ENCODE peak calls at places on chromosomes 4 and X, in eight cellular contexts. One of them, this sample, is unnamed.

GRCh38 chrX:6660567-6661252 is 125.8 kb upstream of the VCX3A start:
- DNase-seq in H1: no peak
- DNase-seq in CD4-positive, alpha-beta memory T cell: no peak
- DNase-seq in A549: no peak
- DNase-seq in neural progenitor cell: no peak
- DNase-seq in heart right ventricle: no peak
- DNase-seq in substantia nigra: no peak
- DNase-seq in tibial nerve: no peak
- DNase-seq in this sample: no peak

GRCh38 chr4:8308144-8308543 is 38.6 kb downstream of the HTRA3 start:
- DNase-seq in H1: no peak
- DNase-seq in CD4-positive, alpha-beta memory T cell: no peak
- DNase-seq in A549: no peak
- DNase-seq in neural progenitor cell: no peak
- DNase-seq in heart right ventricle: no peak
- DNase-seq in substantia nigra: no peak
- DNase-seq in tibial nerve: no peak
- DNase-seq in this sample: no peak

GRCh38 chr4:52098618-52099017 is 47.5 kb downstream of the SPATA18 start:
- DNase-seq in H1: no peak
- DNase-seq in CD4-positive, alpha-beta memory T cell: no peak
- DNase-seq in A549: no peak
- DNase-seq in neural progenitor cell: no peak
- DNase-seq in heart right ventricle: no peak
- DNase-seq in substantia nigra: no peak
- DNase-seq in tibial nerve: no peak
- DNase-seq in this sample: no peak

GRCh38 chr4:173517781-173518371 is 12.2 kb downstream of the HAND2 start:
- DNase-seq in H1: peak
- DNase-seq in CD4-positive, alpha-beta memory T cell: no peak
- DNase-seq in A549: no peak
- DNase-seq in neural progenitor cell: peak
- DNase-seq in heart right ventricle: no peak
- DNase-seq in substantia nigra: no peak
- DNase-seq in tibial nerve: no peak
- DNase-seq in this sample: no peak

GRCh38 chrX:139932901-139933796 is at the start of gene ATP11C:
- DNase-seq in H1: peak
- DNase-seq in CD4-positive, alpha-beta memory T cell: peak
- DNase-seq in A549: peak
- DNase-seq in neural progenitor cell: peak
- DNase-seq in heart right ventricle: peak
- DNase-seq in substantia nigra: peak
- DNase-seq in tibial nerve: peak
- DNase-seq in this sample: peak

GRCh38 chr4:108272566-108272965 is 103.8 kb upstream of the LEF1 start:
- DNase-seq in H1: no peak
- DNase-seq in CD4-positive, alpha-beta memory T cell: no peak
- DNase-seq in A549: no peak
- DNase-seq in neural progenitor cell: no peak
- DNase-seq in heart right ventricle: no peak
- DNase-seq in substantia nigra: no peak
- DNase-seq in tibial nerve: no peak
- DNase-seq in this sample: no peak

GRCh38 chr4:15996773-15997172 is 33.8 kb upstream of the FGFBP2 start:
- DNase-seq in H1: no peak
- DNase-seq in CD4-positive, alpha-beta memory T cell: no peak
- DNase-seq in A549: no peak
- DNase-seq in neural progenitor cell: no peak
- DNase-seq in heart right ventricle: no peak
- DNase-seq in substantia nigra: no peak
- DNase-seq in tibial nerve: no peak
- DNase-seq in this sample: no peak

GRCh38 chrX:77510007-77510406 is 62.8 kb downstream of the FGF16 start:
- DNase-seq in H1: no peak
- DNase-seq in CD4-positive, alpha-beta memory T cell: no peak
- DNase-seq in A549: no peak
- DNase-seq in neural progenitor cell: no peak
- DNase-seq in heart right ventricle: no peak
- DNase-seq in substantia nigra: no peak
- DNase-seq in tibial nerve: no peak
- DNase-seq in this sample: no peak

GRCh38 chrX:131762802-131763234 is 218.9 kb downstream of the OR13H1 start:
- DNase-seq in H1: no peak
- DNase-seq in CD4-positive, alpha-beta memory T cell: peak
- DNase-seq in A549: peak
- DNase-seq in neural progenitor cell: no peak
- DNase-seq in heart right ventricle: no peak
- DNase-seq in substantia nigra: no peak
- DNase-seq in tibial nerve: no peak
- DNase-seq in this sample: peak

GRCh38 chr4:31086771-31087330 is 366.7 kb downstream of the PCDH7 start:
- DNase-seq in H1: no peak
- DNase-seq in CD4-positive, alpha-beta memory T cell: no peak
- DNase-seq in A549: no peak
- DNase-seq in neural progenitor cell: no peak
- DNase-seq in heart right ventricle: no peak
- DNase-seq in substantia nigra: no peak
- DNase-seq in tibial nerve: no peak
- DNase-seq in this sample: no peak

GRCh38 chr4:109671350-109671749 is 31.9 kb downstream of the CASP6 start:
- DNase-seq in H1: no peak
- DNase-seq in CD4-positive, alpha-beta memory T cell: no peak
- DNase-seq in A549: no peak
- DNase-seq in neural progenitor cell: no peak
- DNase-seq in heart right ventricle: no peak
- DNase-seq in substantia nigra: no peak
- DNase-seq in tibial nerve: no peak
- DNase-seq in this sample: no peak

GRCh38 chrX:40008841-40009461 is 88.8 kb downstream of the BCOR start:
- DNase-seq in H1: peak
- DNase-seq in CD4-positive, alpha-beta memory T cell: no peak
- DNase-seq in A549: no peak
- DNase-seq in neural progenitor cell: peak
- DNase-seq in heart right ventricle: peak
- DNase-seq in substantia nigra: no peak
- DNase-seq in tibial nerve: no peak
- DNase-seq in this sample: no peak

GRCh38 chrX:120380699-120381098 is 18.8 kb downstream of the ATP1B4 start:
- DNase-seq in H1: no peak
- DNase-seq in CD4-positive, alpha-beta memory T cell: peak
- DNase-seq in A549: peak
- DNase-seq in neural progenitor cell: peak
- DNase-seq in heart right ventricle: no peak
- DNase-seq in substantia nigra: no peak
- DNase-seq in tibial nerve: no peak
- DNase-seq in this sample: no peak

GRCh38 chr4:10180927-10181744 is 64.5 kb upstream of the WDR1 start:
- DNase-seq in H1: no peak
- DNase-seq in CD4-positive, alpha-beta memory T cell: no peak
- DNase-seq in A549: no peak
- DNase-seq in neural progenitor cell: no peak
- DNase-seq in heart right ventricle: no peak
- DNase-seq in substantia nigra: no peak
- DNase-seq in tibial nerve: no peak
- DNase-seq in this sample: no peak

GRCh38 chr4:1543561-1543960 is 137.3 kb upstream of the NKX1-1 start:
- DNase-seq in H1: no peak
- DNase-seq in CD4-positive, alpha-beta memory T cell: no peak
- DNase-seq in A549: no peak
- DNase-seq in neural progenitor cell: no peak
- DNase-seq in heart right ventricle: peak
- DNase-seq in substantia nigra: no peak
- DNase-seq in tibial nerve: no peak
- DNase-seq in this sample: no peak

GRCh38 chr4:6987566-6987920 is 55.6 kb upstream of the TADA2B start:
- DNase-seq in H1: no peak
- DNase-seq in CD4-positive, alpha-beta memory T cell: no peak
- DNase-seq in A549: no peak
- DNase-seq in neural progenitor cell: peak
- DNase-seq in heart right ventricle: no peak
- DNase-seq in substantia nigra: no peak
- DNase-seq in tibial nerve: no peak
- DNase-seq in this sample: no peak

GRCh38 chr4:130559268-130559667 is 1463.3 kb downstream of the C4orf33 start:
- DNase-seq in H1: no peak
- DNase-seq in CD4-positive, alpha-beta memory T cell: no peak
- DNase-seq in A549: no peak
- DNase-seq in neural progenitor cell: no peak
- DNase-seq in heart right ventricle: no peak
- DNase-seq in substantia nigra: no peak
- DNase-seq in tibial nerve: no peak
- DNase-seq in this sample: no peak

GRCh38 chr4:143391895-143392294 is 55.2 kb downstream of the GAB1 start:
- DNase-seq in H1: no peak
- DNase-seq in CD4-positive, alpha-beta memory T cell: no peak
- DNase-seq in A549: no peak
- DNase-seq in neural progenitor cell: no peak
- DNase-seq in heart right ventricle: no peak
- DNase-seq in substantia nigra: no peak
- DNase-seq in tibial nerve: no peak
- DNase-seq in this sample: no peak

DNA sequence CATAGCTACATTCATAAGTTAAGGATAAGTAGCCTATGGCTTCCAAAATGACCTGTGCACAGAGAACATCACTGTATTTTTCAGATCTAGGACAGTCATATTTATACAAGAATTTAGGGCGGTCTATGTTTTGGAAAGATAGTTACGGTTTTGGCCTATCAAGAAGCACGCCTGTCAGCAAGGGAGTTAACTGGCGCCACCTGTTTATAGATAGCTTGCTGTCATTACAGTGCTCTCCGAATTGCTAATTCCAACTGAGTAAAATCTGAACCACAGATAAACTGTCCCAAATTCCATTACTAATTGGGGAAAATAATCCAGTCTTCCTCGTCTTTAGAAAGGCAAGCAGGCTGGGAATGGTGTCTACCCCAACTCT is 641 bp downstream of the ABCB7 start:
- DNase-seq in H1: no peak
- DNase-seq in CD4-positive, alpha-beta memory T cell: no peak
- DNase-seq in A549: no peak
- DNase-seq in neural progenitor cell: no peak
- DNase-seq in heart right ventricle: no peak
- DNase-seq in substantia nigra: no peak
- DNase-seq in tibial nerve: no peak
- DNase-seq in this sample: no peak
- H3K27ac ChIP-seq in H1: peak
- H3K27ac ChIP-seq in CD4-positive, alpha-beta memory T cell: peak
- H3K27ac ChIP-seq in A549: peak
- H3K27ac ChIP-seq in neural progenitor cell: no peak
- H3K27ac ChIP-seq in heart right ventricle: peak
- H3K27ac ChIP-seq in substantia nigra: no peak
- H3K27ac ChIP-seq in tibial nerve: peak
- H3K27ac ChIP-seq in this sample: peak

DNA sequence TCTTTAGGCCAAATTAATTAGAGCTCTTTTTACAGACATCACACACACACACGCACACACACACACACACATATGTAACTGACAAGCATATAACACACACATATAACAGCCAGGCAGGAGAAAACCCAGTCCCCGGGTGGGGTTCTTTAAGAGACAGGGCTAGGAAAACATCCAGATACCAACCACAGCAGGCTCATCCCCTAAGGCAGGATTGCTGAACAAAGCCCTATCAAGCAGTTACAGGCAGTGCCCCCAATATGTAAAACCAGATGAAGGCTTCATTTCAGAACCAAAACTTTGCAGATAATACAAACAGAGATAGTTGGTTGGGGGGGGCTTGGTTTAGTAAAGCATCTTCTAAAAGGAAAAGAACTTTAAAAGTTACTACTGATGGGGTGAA is 18.0 kb upstream of the FAM47E start:
- DNase-seq in H1: no peak
- DNase-seq in CD4-positive, alpha-beta memory T cell: no peak
- DNase-seq in A549: no peak
- DNase-seq in neural progenitor cell: no peak
- DNase-seq in heart right ventricle: no peak
- DNase-seq in substantia nigra: no peak
- DNase-seq in tibial nerve: no peak
- DNase-seq in this sample: no peak
- H3K27ac ChIP-seq in H1: no peak
- H3K27ac ChIP-seq in CD4-positive, alpha-beta memory T cell: no peak
- H3K27ac ChIP-seq in A549: no peak
- H3K27ac ChIP-seq in neural progenitor cell: no peak
- H3K27ac ChIP-seq in heart right ventricle: no peak
- H3K27ac ChIP-seq in substantia nigra: no peak
- H3K27ac ChIP-seq in tibial nerve: no peak
- H3K27ac ChIP-seq in this sample: peak

GRCh38 chrX:20265221-20265725 is 1.4 kb downstream of the RPS6KA3 start:
- DNase-seq in H1: peak
- DNase-seq in CD4-positive, alpha-beta memory T cell: peak
- DNase-seq in A549: peak
- DNase-seq in neural progenitor cell: peak
- DNase-seq in heart right ventricle: peak
- DNase-seq in substantia nigra: no peak
- DNase-seq in tibial nerve: peak
- DNase-seq in this sample: peak
- H3K27ac ChIP-seq in H1: no peak
- H3K27ac ChIP-seq in CD4-positive, alpha-beta memory T cell: peak
- H3K27ac ChIP-seq in A549: peak
- H3K27ac ChIP-seq in neural progenitor cell: no peak
- H3K27ac ChIP-seq in heart right ventricle: peak
- H3K27ac ChIP-seq in substantia nigra: peak
- H3K27ac ChIP-seq in tibial nerve: peak
- H3K27ac ChIP-seq in this sample: peak

GRCh38 chr4:153218961-153219360 is 14.7 kb downstream of the TRIM2 start:
- DNase-seq in H1: no peak
- DNase-seq in CD4-positive, alpha-beta memory T cell: no peak
- DNase-seq in A549: no peak
- DNase-seq in neural progenitor cell: no peak
- DNase-seq in heart right ventricle: no peak
- DNase-seq in substantia nigra: no peak
- DNase-seq in tibial nerve: no peak
- DNase-seq in this sample: no peak

GRCh38 chr4:153222162-153222789 is 18.0 kb downstream of the TRIM2 start:
- DNase-seq in H1: peak
- DNase-seq in CD4-positive, alpha-beta memory T cell: peak
- DNase-seq in A549: no peak
- DNase-seq in neural progenitor cell: peak
- DNase-seq in heart right ventricle: peak
- DNase-seq in substantia nigra: peak
- DNase-seq in tibial nerve: peak
- DNase-seq in this sample: peak

GRCh38 chr4:153221783-153222161 is 17.5 kb downstream of the TRIM2 start:
- DNase-seq in H1: no peak
- DNase-seq in CD4-positive, alpha-beta memory T cell: no peak
- DNase-seq in A549: no peak
- DNase-seq in neural progenitor cell: no peak
- DNase-seq in heart right ventricle: no peak
- DNase-seq in substantia nigra: no peak
- DNase-seq in tibial nerve: no peak
- DNase-seq in this sample: no peak

GRCh38 chr4:153222790-153223417 is 18.7 kb downstream of the TRIM2 start:
- DNase-seq in H1: peak
- DNase-seq in CD4-positive, alpha-beta memory T cell: peak
- DNase-seq in A549: no peak
- DNase-seq in neural progenitor cell: peak
- DNase-seq in heart right ventricle: peak
- DNase-seq in substantia nigra: peak
- DNase-seq in tibial nerve: peak
- DNase-seq in this sample: no peak

GRCh38 chr4:153220709-153221367 is 16.6 kb downstream of the TRIM2 start:
- DNase-seq in H1: no peak
- DNase-seq in CD4-positive, alpha-beta memory T cell: no peak
- DNase-seq in A549: no peak
- DNase-seq in neural progenitor cell: no peak
- DNase-seq in heart right ventricle: no peak
- DNase-seq in substantia nigra: no peak
- DNase-seq in tibial nerve: no peak
- DNase-seq in this sample: no peak
- H3K27ac ChIP-seq in H1: no peak
- H3K27ac ChIP-seq in CD4-positive, alpha-beta memory T cell: no peak
- H3K27ac ChIP-seq in A549: no peak
- H3K27ac ChIP-seq in neural progenitor cell: no peak
- H3K27ac ChIP-seq in heart right ventricle: no peak
- H3K27ac ChIP-seq in substantia nigra: peak
- H3K27ac ChIP-seq in tibial nerve: no peak
- H3K27ac ChIP-seq in this sample: no peak